ENCODE peak calls at places on chromosome 20, in ten cellular contexts. One of them, this sample, is unnamed. For H3K4me1, the result is how much of the 10 kb centered on the place peaks cover.

GRCh38 chr20:59735917-59736316 is 131.6 kb downstream of the PHACTR3 start:
- DNase-seq in mammary epithelial cell: no peak
- DNase-seq in HepG2: no peak
- DNase-seq in osteoblast: no peak
- DNase-seq in hepatocyte: no peak
- DNase-seq in mesenchymal stem cell: no peak
- DNase-seq in HCT116: no peak
- DNase-seq in PC-3: no peak
- DNase-seq in A549: no peak
- DNase-seq in GM23248: no peak
- DNase-seq in this sample: no peak

GRCh38 chr20:20562507-20562906 is 149.9 kb downstream of the RALGAPA2 start:
- DNase-seq in hepatocyte: no peak
- DNase-seq in GM23248: no peak
- DNase-seq in mesenchymal stem cell: no peak
- DNase-seq in A549: no peak
- DNase-seq in mammary epithelial cell: no peak
- DNase-seq in PC-3: no peak
- DNase-seq in HepG2: no peak
- DNase-seq in HCT116: no peak
- DNase-seq in osteoblast: no peak
- DNase-seq in this sample: no peak

GRCh38 chr20:50645253-50646068 is 45.9 kb downstream of the RIPOR3 start:
- DNase-seq in HCT116: peak
- DNase-seq in mammary epithelial cell: peak
- DNase-seq in hepatocyte: peak
- DNase-seq in PC-3: peak
- DNase-seq in GM23248: peak
- DNase-seq in A549: peak
- DNase-seq in HepG2: peak
- DNase-seq in osteoblast: peak
- DNase-seq in mesenchymal stem cell: peak
- DNase-seq in this sample: peak

GRCh38 chr20:32965115-32965514 is 39.1 kb downstream of the SUN5 start:
- DNase-seq in HCT116: no peak
- DNase-seq in hepatocyte: no peak
- DNase-seq in mesenchymal stem cell: no peak
- DNase-seq in osteoblast: no peak
- DNase-seq in PC-3: no peak
- DNase-seq in GM23248: no peak
- DNase-seq in A549: no peak
- DNase-seq in HepG2: no peak
- DNase-seq in mammary epithelial cell: no peak
- DNase-seq in this sample: no peak

GRCh38 chr20:47493175-47493953 is 8.3 kb upstream of the NCOA3 start:
- DNase-seq in A549: peak
- DNase-seq in mesenchymal stem cell: peak
- DNase-seq in mammary epithelial cell: peak
- DNase-seq in osteoblast: peak
- DNase-seq in hepatocyte: peak
- DNase-seq in GM23248: peak
- DNase-seq in PC-3: peak
- DNase-seq in HepG2: peak
- DNase-seq in HCT116: peak
- DNase-seq in this sample: no peak

GRCh38 chr20:57594092-57594911 is 25.9 kb downstream of the ZBP1 start:
- DNase-seq in mammary epithelial cell: no peak
- DNase-seq in hepatocyte: peak
- DNase-seq in GM23248: peak
- DNase-seq in mesenchymal stem cell: peak
- DNase-seq in HepG2: peak
- DNase-seq in osteoblast: peak
- DNase-seq in A549: peak
- DNase-seq in HCT116: peak
- DNase-seq in PC-3: peak
- DNase-seq in this sample: peak

GRCh38 chr20:32902456-32903420 is 44.0 kb downstream of the EFCAB8 start:
- DNase-seq in mesenchymal stem cell: peak
- DNase-seq in osteoblast: peak
- DNase-seq in hepatocyte: peak
- DNase-seq in HepG2: peak
- DNase-seq in A549: peak
- DNase-seq in GM23248: peak
- DNase-seq in HCT116: peak
- DNase-seq in mammary epithelial cell: peak
- DNase-seq in PC-3: peak
- DNase-seq in this sample: peak

GRCh38 chr20:57618766-57619052 is 1.5 kb downstream of the ZBP1 start:
- DNase-seq in mesenchymal stem cell: no peak
- DNase-seq in HepG2: no peak
- DNase-seq in mammary epithelial cell: no peak
- DNase-seq in hepatocyte: no peak
- DNase-seq in A549: no peak
- DNase-seq in HCT116: no peak
- DNase-seq in GM23248: no peak
- DNase-seq in osteoblast: no peak
- DNase-seq in PC-3: no peak
- DNase-seq in this sample: no peak

GRCh38 chr20:10558635-10559187 is 115.1 kb downstream of the JAG1 start:
- DNase-seq in A549: peak
- DNase-seq in PC-3: peak
- DNase-seq in mesenchymal stem cell: peak
- DNase-seq in hepatocyte: no peak
- DNase-seq in GM23248: peak
- DNase-seq in HepG2: no peak
- DNase-seq in mammary epithelial cell: peak
- DNase-seq in osteoblast: peak
- DNase-seq in HCT116: no peak
- DNase-seq in this sample: peak

DNA sequence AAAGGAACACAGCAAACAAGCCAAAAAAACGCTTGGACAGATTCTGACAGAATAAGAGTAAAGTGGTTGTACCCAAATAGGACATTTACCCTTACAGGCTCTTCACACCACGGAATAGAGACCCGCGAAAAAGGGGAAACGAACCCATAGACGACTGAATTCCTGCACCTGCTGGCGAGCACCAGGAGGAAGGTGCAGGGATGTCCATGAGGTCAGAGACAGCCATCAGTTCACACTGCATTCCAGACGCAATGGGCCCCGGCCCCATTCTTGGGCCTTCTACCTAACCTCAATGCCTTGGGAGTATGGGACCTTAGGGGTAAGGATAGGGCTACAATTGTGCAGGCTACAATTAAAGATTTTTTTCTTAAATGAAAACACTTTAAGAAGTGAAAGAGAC is 5.2 kb upstream of the DIDO1 start:
- DNase-seq in hepatocyte: no peak
- DNase-seq in mammary epithelial cell: no peak
- DNase-seq in mesenchymal stem cell: no peak
- DNase-seq in osteoblast: no peak
- DNase-seq in HepG2: no peak
- DNase-seq in A549: no peak
- DNase-seq in PC-3: no peak
- DNase-seq in HCT116: no peak
- DNase-seq in GM23248: no peak
- DNase-seq in this sample: no peak
- H3K4me1 ChIP-seq in hepatocyte: under half
- H3K4me1 ChIP-seq in mammary epithelial cell: under half
- H3K4me1 ChIP-seq in mesenchymal stem cell: under half
- H3K4me1 ChIP-seq in osteoblast: under half
- H3K4me1 ChIP-seq in HepG2: half or more
- H3K4me1 ChIP-seq in A549: under half
- H3K4me1 ChIP-seq in PC-3: under half
- H3K4me1 ChIP-seq in HCT116: under half
- H3K4me1 ChIP-seq in GM23248: under half
- H3K4me1 ChIP-seq in this sample: under half

DNA sequence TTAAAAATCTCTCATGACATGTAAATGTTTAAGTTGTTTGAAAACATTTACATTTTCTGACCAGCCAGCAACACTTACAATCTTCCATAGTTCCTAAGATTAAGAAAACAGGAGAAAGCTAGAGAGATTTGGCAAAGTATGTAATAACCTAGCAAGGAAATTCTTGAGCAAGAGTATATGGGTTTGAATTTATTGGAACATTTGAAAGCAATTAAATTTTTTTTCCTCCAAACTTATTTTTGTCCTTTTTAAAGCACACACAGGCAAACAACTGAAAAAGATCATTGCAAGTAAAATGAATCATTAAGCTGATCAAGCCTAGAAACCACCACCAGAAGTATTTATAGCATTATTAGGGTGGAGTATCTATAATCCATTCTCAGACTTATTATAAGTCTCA is 20.1 kb upstream of the ZNF217 start:
- DNase-seq in mammary epithelial cell: no peak
- DNase-seq in mesenchymal stem cell: no peak
- DNase-seq in hepatocyte: no peak
- DNase-seq in HepG2: no peak
- DNase-seq in A549: no peak
- DNase-seq in PC-3: no peak
- DNase-seq in GM23248: peak
- DNase-seq in HCT116: no peak
- DNase-seq in osteoblast: no peak
- DNase-seq in this sample: no peak
- H3K4me2 ChIP-seq in mammary epithelial cell: no peak
- H3K4me2 ChIP-seq in mesenchymal stem cell: no peak
- H3K4me2 ChIP-seq in hepatocyte: no peak
- H3K4me2 ChIP-seq in HepG2: no peak
- H3K4me2 ChIP-seq in A549: peak
- H3K4me2 ChIP-seq in PC-3: no peak
- H3K4me2 ChIP-seq in GM23248: peak
- H3K4me2 ChIP-seq in HCT116: no peak
- H3K4me2 ChIP-seq in osteoblast: no peak
- H3K4me2 ChIP-seq in this sample: no peak

GRCh38 chr20:1810572-1810925 is 84.7 kb upstream of the SIRPA start:
- DNase-seq in mammary epithelial cell: no peak
- DNase-seq in HCT116: no peak
- DNase-seq in GM23248: no peak
- DNase-seq in mesenchymal stem cell: no peak
- DNase-seq in A549: no peak
- DNase-seq in osteoblast: no peak
- DNase-seq in HepG2: no peak
- DNase-seq in hepatocyte: no peak
- DNase-seq in PC-3: no peak
- DNase-seq in this sample: no peak
- H3K4me1 ChIP-seq in mammary epithelial cell: half or more
- H3K4me1 ChIP-seq in HCT116: under half
- H3K4me1 ChIP-seq in GM23248: half or more
- H3K4me1 ChIP-seq in mesenchymal stem cell: under half
- H3K4me1 ChIP-seq in A549: half or more
- H3K4me1 ChIP-seq in osteoblast: half or more
- H3K4me1 ChIP-seq in HepG2: under half
- H3K4me1 ChIP-seq in hepatocyte: under half
- H3K4me1 ChIP-seq in PC-3: half or more
- H3K4me1 ChIP-seq in this sample: under half

GRCh38 chr20:44354979-44355502 is 458 bp upstream of the HNF4A start:
- DNase-seq in A549: peak
- DNase-seq in mesenchymal stem cell: no peak
- DNase-seq in PC-3: no peak
- DNase-seq in HCT116: peak
- DNase-seq in HepG2: peak
- DNase-seq in osteoblast: no peak
- DNase-seq in GM23248: no peak
- DNase-seq in hepatocyte: no peak
- DNase-seq in mammary epithelial cell: no peak
- DNase-seq in this sample: no peak
- H3K4me2 ChIP-seq in A549: peak
- H3K4me2 ChIP-seq in mesenchymal stem cell: no peak
- H3K4me2 ChIP-seq in PC-3: no peak
- H3K4me2 ChIP-seq in HCT116: peak
- H3K4me2 ChIP-seq in HepG2: peak
- H3K4me2 ChIP-seq in osteoblast: no peak
- H3K4me2 ChIP-seq in GM23248: no peak
- H3K4me2 ChIP-seq in hepatocyte: peak
- H3K4me2 ChIP-seq in mammary epithelial cell: no peak
- H3K4me2 ChIP-seq in this sample: no peak

GRCh38 chr20:17505664-17506517 is 25.3 kb downstream of the BFSP1 start:
- DNase-seq in mesenchymal stem cell: peak
- DNase-seq in osteoblast: no peak
- DNase-seq in mammary epithelial cell: peak
- DNase-seq in PC-3: peak
- DNase-seq in A549: no peak
- DNase-seq in HCT116: no peak
- DNase-seq in hepatocyte: no peak
- DNase-seq in GM23248: peak
- DNase-seq in HepG2: peak
- DNase-seq in this sample: peak
- H3K4me1 ChIP-seq in mesenchymal stem cell: under half
- H3K4me1 ChIP-seq in osteoblast: under half
- H3K4me1 ChIP-seq in mammary epithelial cell: under half
- H3K4me1 ChIP-seq in PC-3: under half
- H3K4me1 ChIP-seq in A549: under half
- H3K4me1 ChIP-seq in HCT116: under half
- H3K4me1 ChIP-seq in hepatocyte: under half
- H3K4me1 ChIP-seq in GM23248: under half
- H3K4me1 ChIP-seq in HepG2: under half
- H3K4me1 ChIP-seq in this sample: under half

GRCh38 chr20:9514461-9515210 is at the start of gene LAMP5:
- DNase-seq in HepG2: no peak
- DNase-seq in A549: no peak
- DNase-seq in PC-3: peak
- DNase-seq in HCT116: no peak
- DNase-seq in GM23248: peak
- DNase-seq in mammary epithelial cell: no peak
- DNase-seq in hepatocyte: peak
- DNase-seq in osteoblast: peak
- DNase-seq in mesenchymal stem cell: peak
- DNase-seq in this sample: peak

GRCh38 chr20:9515761-9516657 is 1.6 kb downstream of the LAMP5 start:
- DNase-seq in A549: no peak
- DNase-seq in mammary epithelial cell: no peak
- DNase-seq in GM23248: no peak
- DNase-seq in hepatocyte: no peak
- DNase-seq in osteoblast: peak
- DNase-seq in PC-3: peak
- DNase-seq in mesenchymal stem cell: no peak
- DNase-seq in HepG2: no peak
- DNase-seq in HCT116: peak
- DNase-seq in this sample: peak

GRCh38 chr20:9516658-9516987 is 2.2 kb downstream of the LAMP5 start:
- DNase-seq in GM23248: no peak
- DNase-seq in mesenchymal stem cell: no peak
- DNase-seq in HepG2: no peak
- DNase-seq in mammary epithelial cell: no peak
- DNase-seq in hepatocyte: no peak
- DNase-seq in A549: no peak
- DNase-seq in PC-3: no peak
- DNase-seq in HCT116: no peak
- DNase-seq in osteoblast: no peak
- DNase-seq in this sample: no peak

GRCh38 chr20:9515211-9515580 is 806 bp downstream of the LAMP5 start:
- DNase-seq in PC-3: no peak
- DNase-seq in HepG2: no peak
- DNase-seq in HCT116: no peak
- DNase-seq in GM23248: no peak
- DNase-seq in hepatocyte: no peak
- DNase-seq in mesenchymal stem cell: no peak
- DNase-seq in A549: no peak
- DNase-seq in mammary epithelial cell: no peak
- DNase-seq in osteoblast: no peak
- DNase-seq in this sample: no peak

GRCh38 chr20:9514072-9514460 is 324 bp upstream of the LAMP5 start:
- DNase-seq in HepG2: no peak
- DNase-seq in hepatocyte: no peak
- DNase-seq in A549: no peak
- DNase-seq in mammary epithelial cell: no peak
- DNase-seq in osteoblast: no peak
- DNase-seq in PC-3: no peak
- DNase-seq in mesenchymal stem cell: no peak
- DNase-seq in HCT116: no peak
- DNase-seq in GM23248: no peak
- DNase-seq in this sample: no peak
- H3K4me2 ChIP-seq in HepG2: no peak
- H3K4me2 ChIP-seq in hepatocyte: peak
- H3K4me2 ChIP-seq in A549: no peak
- H3K4me2 ChIP-seq in mammary epithelial cell: no peak
- H3K4me2 ChIP-seq in osteoblast: no peak
- H3K4me2 ChIP-seq in PC-3: peak
- H3K4me2 ChIP-seq in mesenchymal stem cell: no peak
- H3K4me2 ChIP-seq in HCT116: no peak
- H3K4me2 ChIP-seq in GM23248: no peak
- H3K4me2 ChIP-seq in this sample: no peak

This sample was measured in mesendoderm.